ENCODE peak calls at places on chromosomes 11 and 22, in eight cellular contexts. One of them, this sample, is unnamed.

GRCh38 chr11:64720640-64721358 is 2.2 kb downstream of the NRXN2 start:
- DNase-seq in stomach: no peak
- DNase-seq in transverse colon: no peak
- DNase-seq in K562: no peak
- DNase-seq in sigmoid colon: no peak
- DNase-seq in upper lobe of left lung: peak
- DNase-seq in SK-N-SH: no peak
- DNase-seq in H1: no peak
- DNase-seq in this sample: no peak

GRCh38 chr11:83583953-83584352 is 297.8 kb upstream of the CCDC90B start:
- DNase-seq in stomach: no peak
- DNase-seq in transverse colon: no peak
- DNase-seq in K562: no peak
- DNase-seq in sigmoid colon: no peak
- DNase-seq in upper lobe of left lung: no peak
- DNase-seq in SK-N-SH: no peak
- DNase-seq in H1: no peak
- DNase-seq in this sample: no peak

GRCh38 chr11:13143486-13144297 is 133.9 kb upstream of the BMAL1 start:
- DNase-seq in stomach: peak
- DNase-seq in transverse colon: peak
- DNase-seq in K562: no peak
- DNase-seq in sigmoid colon: no peak
- DNase-seq in upper lobe of left lung: no peak
- DNase-seq in SK-N-SH: no peak
- DNase-seq in H1: no peak
- DNase-seq in this sample: no peak

GRCh38 chr11:112962854-112963367 is 1.7 kb downstream of the NCAM1 start:
- DNase-seq in stomach: peak
- DNase-seq in transverse colon: peak
- DNase-seq in K562: no peak
- DNase-seq in sigmoid colon: peak
- DNase-seq in upper lobe of left lung: peak
- DNase-seq in SK-N-SH: peak
- DNase-seq in H1: no peak
- DNase-seq in this sample: peak

GRCh38 chr22:47164514-47165337 is 402.3 kb downstream of the TBC1D22A start:
- DNase-seq in stomach: no peak
- DNase-seq in transverse colon: peak
- DNase-seq in K562: no peak
- DNase-seq in sigmoid colon: peak
- DNase-seq in upper lobe of left lung: no peak
- DNase-seq in SK-N-SH: no peak
- DNase-seq in H1: no peak
- DNase-seq in this sample: peak

GRCh38 chr11:75240381-75241035 is at the start of gene TPBGL:
- DNase-seq in stomach: peak
- DNase-seq in transverse colon: no peak
- DNase-seq in K562: peak
- DNase-seq in sigmoid colon: peak
- DNase-seq in upper lobe of left lung: no peak
- DNase-seq in SK-N-SH: peak
- DNase-seq in H1: no peak
- DNase-seq in this sample: peak

GRCh38 chr22:38715852-38716251 is 10.1 kb downstream of the GTPBP1 start:
- DNase-seq in stomach: no peak
- DNase-seq in transverse colon: no peak
- DNase-seq in K562: no peak
- DNase-seq in sigmoid colon: no peak
- DNase-seq in upper lobe of left lung: no peak
- DNase-seq in SK-N-SH: no peak
- DNase-seq in H1: no peak
- DNase-seq in this sample: no peak

GRCh38 chr22:44127353-44127752 is 53.4 kb upstream of the PARVG start:
- DNase-seq in stomach: no peak
- DNase-seq in transverse colon: no peak
- DNase-seq in K562: no peak
- DNase-seq in sigmoid colon: peak
- DNase-seq in upper lobe of left lung: no peak
- DNase-seq in SK-N-SH: no peak
- DNase-seq in H1: no peak
- DNase-seq in this sample: no peak

GRCh38 chr11:130403301-130403804 is 25.1 kb downstream of the ADAMTS8 start:
- DNase-seq in stomach: no peak
- DNase-seq in transverse colon: peak
- DNase-seq in K562: no peak
- DNase-seq in sigmoid colon: peak
- DNase-seq in upper lobe of left lung: no peak
- DNase-seq in SK-N-SH: no peak
- DNase-seq in H1: no peak
- DNase-seq in this sample: no peak

GRCh38 chr11:72573380-72573949 is 100.8 kb downstream of the PDE2A start:
- DNase-seq in stomach: no peak
- DNase-seq in transverse colon: peak
- DNase-seq in K562: peak
- DNase-seq in sigmoid colon: no peak
- DNase-seq in upper lobe of left lung: no peak
- DNase-seq in SK-N-SH: peak
- DNase-seq in H1: no peak
- DNase-seq in this sample: peak

GRCh38 chr11:128179049-128179448 is 408.3 kb downstream of the ETS1 start:
- DNase-seq in stomach: no peak
- DNase-seq in transverse colon: no peak
- DNase-seq in K562: no peak
- DNase-seq in sigmoid colon: no peak
- DNase-seq in upper lobe of left lung: no peak
- DNase-seq in SK-N-SH: peak
- DNase-seq in H1: no peak
- DNase-seq in this sample: no peak

GRCh38 chr22:42560781-42561180 is 7.0 kb downstream of the SERHL2 start:
- DNase-seq in stomach: no peak
- DNase-seq in transverse colon: no peak
- DNase-seq in K562: peak
- DNase-seq in sigmoid colon: no peak
- DNase-seq in upper lobe of left lung: no peak
- DNase-seq in SK-N-SH: peak
- DNase-seq in H1: no peak
- DNase-seq in this sample: no peak

GRCh38 chr11:62988281-62988680 is 3.5 kb upstream of the SLC22A6 start:
- DNase-seq in stomach: no peak
- DNase-seq in transverse colon: no peak
- DNase-seq in K562: no peak
- DNase-seq in sigmoid colon: no peak
- DNase-seq in upper lobe of left lung: no peak
- DNase-seq in SK-N-SH: no peak
- DNase-seq in H1: no peak
- DNase-seq in this sample: no peak

GRCh38 chr22:27438271-27438980 is 363.1 kb downstream of the MN1 start:
- DNase-seq in stomach: peak
- DNase-seq in transverse colon: no peak
- DNase-seq in K562: no peak
- DNase-seq in sigmoid colon: peak
- DNase-seq in upper lobe of left lung: peak
- DNase-seq in SK-N-SH: peak
- DNase-seq in H1: no peak
- DNase-seq in this sample: no peak

GRCh38 chr22:26409705-26410376 is 19.2 kb upstream of the ASPHD2 start:
- DNase-seq in stomach: no peak
- DNase-seq in transverse colon: no peak
- DNase-seq in K562: no peak
- DNase-seq in sigmoid colon: no peak
- DNase-seq in upper lobe of left lung: no peak
- DNase-seq in SK-N-SH: no peak
- DNase-seq in H1: no peak
- DNase-seq in this sample: no peak

GRCh38 chr11:12139144-12139881 is 28.9 kb downstream of the MICAL2 start:
- DNase-seq in stomach: no peak
- DNase-seq in transverse colon: no peak
- DNase-seq in K562: no peak
- DNase-seq in sigmoid colon: peak
- DNase-seq in upper lobe of left lung: peak
- DNase-seq in SK-N-SH: no peak
- DNase-seq in H1: no peak
- DNase-seq in this sample: no peak

DNA sequence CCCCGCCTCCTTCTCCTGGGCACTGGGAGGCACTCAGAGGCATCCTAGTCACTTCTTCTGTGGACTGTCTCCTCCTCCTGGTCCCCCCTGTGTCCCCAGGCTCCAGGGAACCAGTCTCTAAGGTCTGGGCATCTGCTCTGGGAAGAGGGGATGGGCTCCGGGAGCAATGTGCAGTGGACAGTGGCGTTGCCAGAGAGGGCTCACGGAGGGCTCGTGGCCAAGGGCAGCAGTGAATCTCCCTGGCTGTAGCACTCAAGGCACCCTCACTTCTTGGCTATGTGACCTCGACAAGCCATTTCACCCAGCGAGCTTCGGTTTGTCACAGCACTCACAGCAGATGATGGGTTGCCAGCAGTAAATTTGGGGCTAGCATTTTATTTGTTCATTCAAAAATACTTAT is 64.8 kb downstream of the TSPAN18 start:
- DNase-seq in stomach: no peak
- DNase-seq in transverse colon: no peak
- DNase-seq in K562: no peak
- DNase-seq in sigmoid colon: no peak
- DNase-seq in upper lobe of left lung: no peak
- DNase-seq in SK-N-SH: no peak
- DNase-seq in H1: no peak
- DNase-seq in this sample: no peak
- TF ChIP-seq EP300 in stomach: no peak
- TF ChIP-seq EP300 in transverse colon: no peak
- TF ChIP-seq EP300 in K562: no peak
- TF ChIP-seq EP300 in sigmoid colon: no peak
- TF ChIP-seq EP300 in upper lobe of left lung: no peak
- TF ChIP-seq EP300 in SK-N-SH: no peak
- TF ChIP-seq EP300 in H1: no peak
- TF ChIP-seq EP300 in this sample: no peak

GRCh38 chr22:17842386-17842785 is 68.1 kb upstream of the BID start:
- DNase-seq in stomach: peak
- DNase-seq in transverse colon: peak
- DNase-seq in K562: no peak
- DNase-seq in sigmoid colon: peak
- DNase-seq in upper lobe of left lung: no peak
- DNase-seq in SK-N-SH: no peak
- DNase-seq in H1: no peak
- DNase-seq in this sample: no peak
- TF ChIP-seq POLR2AphosphoS5 in stomach: no peak
- TF ChIP-seq POLR2AphosphoS5 in transverse colon: no peak
- TF ChIP-seq POLR2AphosphoS5 in K562: no peak
- TF ChIP-seq POLR2AphosphoS5 in sigmoid colon: peak
- TF ChIP-seq POLR2AphosphoS5 in upper lobe of left lung: no peak
- TF ChIP-seq POLR2AphosphoS5 in SK-N-SH: no peak
- TF ChIP-seq POLR2AphosphoS5 in H1: no peak
- TF ChIP-seq POLR2AphosphoS5 in this sample: no peak

GRCh38 chr11:2814751-2815150 is 70.8 kb downstream of the CDKN1C start:
- DNase-seq in stomach: no peak
- DNase-seq in transverse colon: no peak
- DNase-seq in K562: no peak
- DNase-seq in sigmoid colon: no peak
- DNase-seq in upper lobe of left lung: no peak
- DNase-seq in SK-N-SH: no peak
- DNase-seq in H1: no peak
- DNase-seq in this sample: no peak
- H3K4me3 ChIP-seq in stomach: no peak
- H3K4me3 ChIP-seq in transverse colon: no peak
- H3K4me3 ChIP-seq in K562: no peak
- H3K4me3 ChIP-seq in sigmoid colon: no peak
- H3K4me3 ChIP-seq in upper lobe of left lung: no peak
- H3K4me3 ChIP-seq in SK-N-SH: no peak
- H3K4me3 ChIP-seq in H1: no peak
- H3K4me3 ChIP-seq in this sample: no peak

DNA sequence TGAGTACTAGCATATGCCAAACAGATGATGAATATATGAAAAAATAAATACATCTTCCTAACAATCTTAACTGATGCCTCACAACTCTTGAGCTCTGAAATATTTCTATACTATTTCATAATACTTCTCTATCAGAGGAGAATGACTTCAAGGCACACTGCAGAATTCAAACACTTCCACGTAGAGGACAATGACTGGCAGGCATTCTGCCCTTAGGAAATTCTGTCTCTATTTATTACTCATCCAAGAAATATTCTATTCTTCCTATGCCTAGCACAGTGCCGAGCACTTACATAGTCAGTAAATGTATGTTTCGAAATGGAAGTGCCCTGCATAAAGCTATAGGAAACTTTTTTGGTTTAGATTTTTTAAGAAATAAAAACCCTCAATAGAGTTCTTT is 809.1 kb downstream of the DLG2 start:
- DNase-seq in stomach: no peak
- DNase-seq in transverse colon: no peak
- DNase-seq in K562: no peak
- DNase-seq in sigmoid colon: no peak
- DNase-seq in upper lobe of left lung: no peak
- DNase-seq in SK-N-SH: no peak
- DNase-seq in H1: no peak
- DNase-seq in this sample: no peak
- TF ChIP-seq EP300 in stomach: no peak
- TF ChIP-seq EP300 in transverse colon: no peak
- TF ChIP-seq EP300 in K562: no peak
- TF ChIP-seq EP300 in sigmoid colon: no peak
- TF ChIP-seq EP300 in upper lobe of left lung: no peak
- TF ChIP-seq EP300 in SK-N-SH: no peak
- TF ChIP-seq EP300 in H1: no peak
- TF ChIP-seq EP300 in this sample: no peak

GRCh38 chr11:95132956-95133355 is 43.3 kb downstream of the ENDOD1 start:
- DNase-seq in stomach: no peak
- DNase-seq in transverse colon: peak
- DNase-seq in K562: no peak
- DNase-seq in sigmoid colon: no peak
- DNase-seq in upper lobe of left lung: no peak
- DNase-seq in SK-N-SH: no peak
- DNase-seq in H1: no peak
- DNase-seq in this sample: no peak
- TF ChIP-seq POLR2AphosphoS5 in stomach: no peak
- TF ChIP-seq POLR2AphosphoS5 in transverse colon: no peak
- TF ChIP-seq POLR2AphosphoS5 in K562: no peak
- TF ChIP-seq POLR2AphosphoS5 in sigmoid colon: no peak
- TF ChIP-seq POLR2AphosphoS5 in upper lobe of left lung: no peak
- TF ChIP-seq POLR2AphosphoS5 in SK-N-SH: no peak
- TF ChIP-seq POLR2AphosphoS5 in H1: no peak
- TF ChIP-seq POLR2AphosphoS5 in this sample: no peak

GRCh38 chr11:102448869-102449224 is 3.7 kb downstream of the TMEM123 start:
- DNase-seq in stomach: no peak
- DNase-seq in transverse colon: no peak
- DNase-seq in K562: no peak
- DNase-seq in sigmoid colon: no peak
- DNase-seq in upper lobe of left lung: no peak
- DNase-seq in SK-N-SH: no peak
- DNase-seq in H1: no peak
- DNase-seq in this sample: no peak
- H3K4me3 ChIP-seq in stomach: no peak
- H3K4me3 ChIP-seq in transverse colon: no peak
- H3K4me3 ChIP-seq in K562: no peak
- H3K4me3 ChIP-seq in sigmoid colon: no peak
- H3K4me3 ChIP-seq in upper lobe of left lung: no peak
- H3K4me3 ChIP-seq in SK-N-SH: no peak
- H3K4me3 ChIP-seq in H1: no peak
- H3K4me3 ChIP-seq in this sample: no peak

DNA sequence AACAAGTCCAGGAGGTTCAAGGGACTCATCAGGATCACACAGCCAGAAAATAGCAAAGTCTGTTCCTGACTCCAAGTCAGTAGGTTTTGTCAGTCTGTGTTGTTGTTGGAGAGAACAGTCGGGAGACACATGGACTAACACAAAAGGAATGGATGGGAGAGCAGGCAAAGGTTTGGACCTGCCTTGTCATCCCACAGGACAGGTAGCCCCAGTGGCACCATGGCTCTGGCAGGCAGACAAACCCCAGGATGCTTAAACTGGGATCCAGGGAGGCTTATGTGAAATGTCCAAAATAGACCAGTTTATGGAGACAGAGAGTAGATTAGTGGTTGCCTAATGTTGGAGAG is 201.6 kb upstream of the NAV2 start:
- DNase-seq in stomach: no peak
- DNase-seq in transverse colon: no peak
- DNase-seq in K562: no peak
- DNase-seq in sigmoid colon: no peak
- DNase-seq in upper lobe of left lung: no peak
- DNase-seq in SK-N-SH: no peak
- DNase-seq in H1: no peak
- DNase-seq in this sample: no peak
- TF ChIP-seq EP300 in stomach: no peak
- TF ChIP-seq EP300 in transverse colon: no peak
- TF ChIP-seq EP300 in K562: no peak
- TF ChIP-seq EP300 in sigmoid colon: no peak
- TF ChIP-seq EP300 in upper lobe of left lung: no peak
- TF ChIP-seq EP300 in SK-N-SH: no peak
- TF ChIP-seq EP300 in H1: no peak
- TF ChIP-seq EP300 in this sample: no peak

This sample was measured in suprapubic skin.